ENCODE peak calls at places on chromosomes 13 and 19, in four cellular contexts. W is effector memory CD8-positive, alpha-beta T cell; K is nucleus accumbens; O is left ventricle myocardium superior. C is an unnamed sample.

GRCh38 chr13:42424182-42424581 is 149.8 kb upstream of the TNFSF11 start:
- DNase-seq in W (no peak), K (no peak), O (no peak), C (no peak)

GRCh38 chr13:85771856-85772255 is 27.4 kb downstream of the SLITRK6 start:
- DNase-seq in W (no peak), K (no peak), O (no peak), C (peak)

GRCh38 chr19:10037809-10038208 is 24.5 kb downstream of the RDH8 start:
- DNase-seq in W (no peak), K (no peak), O (no peak), C (no peak)

GRCh38 chr13:110641055-110642015 is 26.0 kb downstream of the NAXD start:
- DNase-seq in W (no peak), O (peak), K (no peak), C (no peak)

GRCh38 chr13:49456156-49456555 is 12.1 kb downstream of the SETDB2 start:
- DNase-seq in K (no peak), O (no peak), W (no peak), C (no peak)

GRCh38 chr13:57557979-57558529 is 73.5 kb upstream of the PCDH17 start:
- DNase-seq in W (no peak), K (no peak), O (no peak), C (peak)

GRCh38 chr19:11496391-11497163 is 9.1 kb downstream of the ZNF653 start:
- DNase-seq in K (no peak), W (peak), O (peak), C (peak)

GRCh38 chr13:43537124-43537523 is 249.6 kb downstream of the ENOX1 start:
- DNase-seq in K (no peak), O (no peak), W (no peak), C (no peak)

GRCh38 chr13:59776924-59777690 is 386.6 kb downstream of the DIAPH3 start:
- DNase-seq in K (no peak), W (no peak), O (no peak), C (peak)

GRCh38 chr13:46521921-46522691 is 30.9 kb upstream of the LRCH1 start:
- DNase-seq in W (no peak), K (no peak), O (no peak), C (no peak)

GRCh38 chr19:28652790-28653189 is 560.2 kb downstream of the UQCRFS1 start:
- DNase-seq in K (no peak), W (no peak), O (no peak), C (no peak)

GRCh38 chr13:111922086-111922485 is 144.9 kb upstream of the SOX1 start:
- DNase-seq in O (no peak), K (no peak), W (no peak), C (no peak)

GRCh38 chr13:53848546-53848945 is 819.9 kb downstream of the OLFM4 start:
- DNase-seq in W (no peak), K (no peak), O (no peak), C (no peak)

GRCh38 chr13:106083620-106084350 is 451.7 kb downstream of the EFNB2 start:
- DNase-seq in K (peak), W (no peak), O (no peak), C (peak)

GRCh38 chr19:49807174-49807830 is 5.8 kb downstream of the FUZ start:
- DNase-seq in W (no peak), O (no peak), K (no peak), C (no peak)

GRCh38 chr13:110236831-110237261 is 70.1 kb downstream of the COL4A1 start:
- DNase-seq in O (peak), K (no peak), W (no peak), C (no peak)

C was measured in epithelial cell of esophagus.